ENCODE peak calls at places on chromosomes 6 and 20, in seven cellular contexts. A is heart right ventricle, G is heart left ventricle, O is psoas muscle, Z is RWPE2, L is fibroblast of pulmonary artery, B is IMR-90. M is an unnamed sample.
A peak's percentile ranks its signal among the peaks of the same experiment; 100 is the strongest.

GRCh38 chr6:8159966-8160365 is 57.6 kb upstream of the EEF1E1 start:
- DNase-seq in A (no peak), G (no peak), O (no peak), Z (no peak), L (no peak), B (no peak), M (no peak)

GRCh38 chr20:54172856-54173652 is 732 bp downstream of the CYP24A1 start:
- DNase-seq in G (no peak), L (no peak), A (no peak), O (no peak), Z (peak; percentile 85), B (no peak), M (no peak)

GRCh38 chr20:12171927-12172581 is 254.4 kb downstream of the BTBD3 start:
- DNase-seq in O (peak; percentile 17), Z (no peak), B (peak; percentile 84), A (peak; percentile 23), G (no peak), L (peak; percentile 92), M (peak; percentile 98)

GRCh38 chr20:21705466-21706344 is at the start of gene PAX1:
- DNase-seq in L (no peak), G (no peak), A (no peak), Z (no peak), B (no peak), O (no peak), M (no peak)

GRCh38 chr20:25549866-25550477 is 35.4 kb downstream of the NINL start:
- DNase-seq in Z (no peak), A (no peak), B (peak; percentile 79), O (no peak), L (peak; percentile 72), G (no peak), M (peak; percentile 84)

GRCh38 chr6:27830212-27830664 is 82.0 kb downstream of the OR2B2 start:
- DNase-seq in B (no peak), L (no peak), Z (no peak), A (no peak), O (no peak), G (no peak), M (no peak)

GRCh38 chr6:170080828-170081368 is 210.0 kb downstream of the DLL1 start:
- DNase-seq in B (no peak), Z (peak; percentile 40), A (peak; percentile 2), L (no peak), G (no peak), O (no peak), M (no peak)

GRCh38 chr20:32027653-32028052 is 17.4 kb downstream of the CCM2L start:
- DNase-seq in L (no peak), B (no peak), Z (no peak), G (no peak), A (no peak), O (no peak), M (no peak)

GRCh38 chr6:27040244-27041042 is 207.1 kb upstream of the PRSS16 start:
- DNase-seq in A (no peak), O (no peak), G (no peak), Z (no peak), B (no peak), L (peak; percentile 59), M (no peak)

GRCh38 chr20:24951536-24952047 is 2.5 kb downstream of the CST7 start:
- DNase-seq in G (no peak), O (no peak), A (no peak), Z (peak; percentile 26), L (no peak), B (no peak), M (no peak)

GRCh38 chr20:50918403-50918802 is 12.8 kb downstream of the ADNP start:
- DNase-seq in L (peak; percentile 64), O (no peak), Z (no peak), G (no peak), A (no peak), B (peak; percentile 75), M (peak; percentile 76)

GRCh38 chr6:104984831-104985230 is 27.9 kb downstream of the LIN28B start:
- DNase-seq in O (no peak), G (no peak), Z (no peak), B (no peak), L (no peak), A (no peak), M (no peak)

GRCh38 chr6:144768676-144769599 is 483.8 kb downstream of the UTRN start:
- DNase-seq in Z (no peak), L (no peak), A (no peak), B (no peak), O (no peak), G (no peak), M (no peak)

GRCh38 chr6:147190556-147190955 is 13.7 kb upstream of the STXBP5 start:
- DNase-seq in B (no peak), O (no peak), A (no peak), L (no peak), Z (no peak), G (no peak), M (no peak)

GRCh38 chr20:45792513-45793118 is 862 bp downstream of the DNTTIP1 start:
- DNase-seq in Z (no peak), O (no peak), A (no peak), G (peak; percentile 39), L (no peak), B (no peak), M (no peak)

GRCh38 chr6:170111816-170112582 is 178.9 kb downstream of the DLL1 start:
- DNase-seq in Z (no peak), L (no peak), A (peak; percentile 0), B (no peak), G (no peak), O (peak; percentile 1), M (no peak)

GRCh38 chr6:75402296-75402695 is 91.3 kb downstream of the FILIP1 start:
- DNase-seq in A (peak; percentile 47), G (peak; percentile 64), O (peak; percentile 32), Z (no peak), L (peak; percentile 39), B (peak; percentile 86), M (peak; percentile 76)

GRCh38 chr6:43428874-43429273 is 1.5 kb downstream of the ABCC10 start:
- DNase-seq in B (no peak), Z (no peak), L (no peak), O (no peak), G (no peak), A (no peak), M (peak; percentile 16)
- H3K4me3 ChIP-seq in B (no peak overlapping the region), Z (peak overlapping the region; percentile 82), L (peak overlapping the region; percentile 94), O (peak overlapping the region; percentile 85), G (peak overlapping the region; percentile 91), A (no peak overlapping the region), M (peak overlapping the region; percentile 99)

GRCh38 chr20:23022849-23023248 is 12.3 kb upstream of the SSTR4 start:
- DNase-seq in G (no peak), L (peak; percentile 18), Z (no peak), A (no peak), O (no peak), B (no peak), M (peak; percentile 62)

GRCh38 chr20:23021941-23022340 is 13.2 kb upstream of the SSTR4 start:
- DNase-seq in O (no peak), G (no peak), B (peak; percentile 10), A (no peak), L (no peak), Z (no peak), M (no peak)

GRCh38 chr20:23020230-23020629 is 14.9 kb upstream of the SSTR4 start:
- DNase-seq in Z (no peak), G (no peak), B (no peak), A (no peak), O (no peak), L (no peak), M (no peak)

GRCh38 chr20:23019403-23019802 is 15.7 kb upstream of the SSTR4 start:
- DNase-seq in B (no peak), Z (no peak), L (no peak), O (no peak), A (no peak), G (no peak), M (no peak)

DNA sequence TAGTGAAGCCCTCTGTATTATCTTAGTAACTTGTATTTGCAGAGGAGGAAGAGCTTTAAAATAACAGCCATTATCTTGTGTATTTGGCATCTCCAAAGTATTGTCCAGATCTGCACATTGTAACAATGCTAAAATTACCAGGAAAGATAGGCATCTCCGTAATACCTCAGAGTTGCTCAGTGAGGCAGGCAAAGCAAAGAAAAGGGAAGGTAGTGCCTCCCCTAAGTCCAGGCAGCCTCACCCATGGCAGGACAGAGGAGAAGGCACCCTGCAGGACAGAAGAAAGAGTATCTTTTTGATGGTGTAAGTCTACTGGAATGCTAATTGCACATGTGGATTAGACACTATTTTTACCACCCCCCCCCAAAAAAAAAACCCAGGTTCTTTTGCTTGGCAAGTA is 13.6 kb upstream of the SSTR4 start:
- DNase-seq in G (no peak), O (no peak), L (no peak), A (no peak), B (no peak), Z (peak; percentile 5), M (no peak)
- TF ChIP-seq CTCF in G (no peak), O (no peak), L (no peak), A (peak; percentile 13), B (no peak), Z (no peak), M (no peak)

GRCh38 chr6:4270799-4271198 is 135.4 kb upstream of the ECI2 start:
- DNase-seq in Z (no peak), G (no peak), A (no peak), O (no peak), L (peak; percentile 49), B (peak; percentile 68), M (peak; percentile 88)

GRCh38 chr6:4268171-4268570 is 132.8 kb upstream of the ECI2 start:
- DNase-seq in G (no peak), B (no peak), L (no peak), O (no peak), A (no peak), Z (no peak), M (no peak)

GRCh38 chr6:4271761-4272505 is 136.6 kb upstream of the ECI2 start:
- DNase-seq in G (no peak), Z (no peak), L (no peak), A (no peak), B (no peak), O (no peak), M (peak; percentile 67)

GRCh38 chr6:4272996-4273395 is 137.6 kb upstream of the ECI2 start:
- DNase-seq in G (no peak), L (no peak), B (no peak), Z (no peak), O (no peak), A (no peak), M (no peak)

GRCh38 chr6:4270001-4270400 is 134.6 kb upstream of the ECI2 start:
- DNase-seq in L (no peak), G (no peak), A (no peak), B (no peak), O (no peak), Z (no peak), M (no peak)
- H3K4me3 ChIP-seq in L (no peak overlapping the region), G (no peak overlapping the region), A (no peak overlapping the region), B (no peak overlapping the region), O (no peak overlapping the region), Z (no peak overlapping the region), M (no peak overlapping the region)

GRCh38 chr20:58111340-58112016 is 117.0 kb downstream of the ANKRD60 start:
- DNase-seq in B (no peak), A (peak; percentile 22), O (no peak), Z (peak; percentile 61), G (peak; percentile 36), L (no peak), M (no peak)

GRCh38 chr20:58117944-58118343 is 110.5 kb downstream of the ANKRD60 start:
- DNase-seq in A (no peak), B (no peak), L (no peak), O (no peak), G (no peak), Z (no peak), M (no peak)

GRCh38 chr20:58113706-58114105 is 114.7 kb downstream of the ANKRD60 start:
- DNase-seq in A (no peak), B (no peak), O (no peak), Z (no peak), L (no peak), G (no peak), M (no peak)

GRCh38 chr20:58112017-58112781 is 116.3 kb downstream of the ANKRD60 start:
- DNase-seq in O (no peak), G (no peak), A (no peak), Z (peak; percentile 92), B (peak; percentile 36), L (peak; percentile 16), M (peak; percentile 37)

GRCh38 chr20:58116505-58116904 is 111.9 kb downstream of the ANKRD60 start:
- DNase-seq in A (no peak), O (no peak), B (no peak), Z (no peak), G (no peak), L (no peak), M (no peak)
- TF ChIP-seq CTCF in A (no peak), O (no peak), B (no peak), Z (no peak), G (no peak), L (no peak), M (no peak)